ENCODE peak calls at places on chromosomes 11 and 22, in seven cellular contexts. One of them, this sample, is unnamed.

GRCh38 chr22:49567894-49568750 is 259.6 kb downstream of the BRD1 start:
- DNase-seq in kidney glomerular epithelial cell: no peak
- DNase-seq in Caco-2: no peak
- DNase-seq in mucosa of descending colon: no peak
- DNase-seq in psoas muscle: no peak
- DNase-seq in NCI-H460: no peak
- DNase-seq in tibial nerve: no peak
- DNase-seq in this sample: no peak

GRCh38 chr22:32830473-32830872 is 29.0 kb downstream of the TIMP3 start:
- DNase-seq in psoas muscle: peak; percentile 72
- DNase-seq in tibial nerve: no peak
- DNase-seq in kidney glomerular epithelial cell: no peak
- DNase-seq in Caco-2: no peak
- DNase-seq in NCI-H460: no peak
- DNase-seq in mucosa of descending colon: no peak
- DNase-seq in this sample: no peak

GRCh38 chr11:9210922-9211320 is 54.2 kb downstream of the DENND5A start:
- DNase-seq in mucosa of descending colon: no peak
- DNase-seq in kidney glomerular epithelial cell: no peak
- DNase-seq in tibial nerve: no peak
- DNase-seq in Caco-2: no peak
- DNase-seq in psoas muscle: no peak
- DNase-seq in NCI-H460: no peak
- DNase-seq in this sample: no peak

GRCh38 chr11:100739636-100740035 is 52.5 kb downstream of the ARHGAP42 start:
- DNase-seq in mucosa of descending colon: no peak
- DNase-seq in NCI-H460: peak; percentile 9
- DNase-seq in Caco-2: peak; percentile 46
- DNase-seq in tibial nerve: no peak
- DNase-seq in psoas muscle: no peak
- DNase-seq in kidney glomerular epithelial cell: peak; percentile 84
- DNase-seq in this sample: no peak

GRCh38 chr11:28961726-28962125 is 853.5 kb downstream of the METTL15 start:
- DNase-seq in psoas muscle: no peak
- DNase-seq in kidney glomerular epithelial cell: no peak
- DNase-seq in Caco-2: no peak
- DNase-seq in NCI-H460: no peak
- DNase-seq in tibial nerve: no peak
- DNase-seq in mucosa of descending colon: no peak
- DNase-seq in this sample: no peak

GRCh38 chr11:34214961-34215805 is 109.8 kb downstream of the NAT10 start:
- DNase-seq in kidney glomerular epithelial cell: peak; percentile 47
- DNase-seq in Caco-2: no peak
- DNase-seq in mucosa of descending colon: no peak
- DNase-seq in tibial nerve: no peak
- DNase-seq in NCI-H460: no peak
- DNase-seq in psoas muscle: no peak
- DNase-seq in this sample: no peak

GRCh38 chr22:22924369-22925145 is 36.9 kb downstream of the IGLL5 start:
- DNase-seq in tibial nerve: no peak
- DNase-seq in kidney glomerular epithelial cell: no peak
- DNase-seq in NCI-H460: no peak
- DNase-seq in psoas muscle: no peak
- DNase-seq in Caco-2: no peak
- DNase-seq in mucosa of descending colon: no peak
- DNase-seq in this sample: no peak

GRCh38 chr11:2305862-2306823 is 4.3 kb downstream of the TSPAN32 start:
- DNase-seq in NCI-H460: no peak
- DNase-seq in psoas muscle: peak; percentile 82
- DNase-seq in mucosa of descending colon: peak; percentile 56
- DNase-seq in kidney glomerular epithelial cell: no peak
- DNase-seq in Caco-2: no peak
- DNase-seq in tibial nerve: peak; percentile 87
- DNase-seq in this sample: no peak

GRCh38 chr11:31557991-31558390 is 48.4 kb downstream of the ELP4 start:
- DNase-seq in kidney glomerular epithelial cell: no peak
- DNase-seq in mucosa of descending colon: no peak
- DNase-seq in NCI-H460: no peak
- DNase-seq in Caco-2: no peak
- DNase-seq in tibial nerve: no peak
- DNase-seq in psoas muscle: no peak
- DNase-seq in this sample: no peak

GRCh38 chr22:36743591-36744412 is 32.1 kb downstream of the IFT27 start:
- DNase-seq in mucosa of descending colon: no peak
- DNase-seq in psoas muscle: no peak
- DNase-seq in tibial nerve: no peak
- DNase-seq in kidney glomerular epithelial cell: no peak
- DNase-seq in NCI-H460: no peak
- DNase-seq in Caco-2: no peak
- DNase-seq in this sample: no peak

This sample was measured in NCI-H2171.